ENCODE peak calls at places on chromosome 5, in five cellular contexts. V is HT1080; S is transverse colon; R is H1; L is stimulated activated CD4-positive, alpha-beta T cell treated with anti-CD3 and anti-CD28 coated beads, Interleukin-1b, Interleukin-23, amount 100 ng/mL, for 1 hour. N is an unnamed sample.

GRCh38 chr5:36040651-36041536 is 25.8 kb downstream of the UGT3A2 start:
- DNase-seq in V (no peak), S (no peak), R (no peak), L (no peak), N (no peak)

GRCh38 chr5:151082976-151083651 is 2.3 kb upstream of the TNIP1 start:
- DNase-seq in V (peak; percentile 66), S (peak; percentile 83), R (no peak), L (peak; percentile 31), N (peak; percentile 73)

GRCh38 chr5:122586351-122586750 is 188.5 kb upstream of the SNX2 start:
- DNase-seq in V (no peak), S (no peak), R (no peak), L (no peak), N (no peak)

GRCh38 chr5:139232161-139232724 is 34.1 kb upstream of the SIL1 start:
- DNase-seq in V (no peak), S (no peak), R (no peak), L (no peak), N (no peak)

GRCh38 chr5:2381861-2382260 is 369.6 kb downstream of the IRX2 start:
- DNase-seq in V (no peak), S (no peak), R (no peak), L (no peak), N (no peak)

GRCh38 chr5:74576941-74577456 is 63.5 kb downstream of the ENC1 start:
- DNase-seq in V (no peak), S (no peak), R (no peak), L (no peak), N (no peak)

GRCh38 chr5:92687793-92688467 is 893.1 kb downstream of the NR2F1-AS1 start:
- DNase-seq in V (peak; percentile 9), S (no peak), R (peak; percentile 3), L (no peak), N (no peak)

GRCh38 chr5:166430491-166431319 is 1860.7 kb upstream of the WWC1 start:
- DNase-seq in V (no peak), S (no peak), R (peak; percentile 80), L (no peak), N (no peak)